ENCODE peak calls at places on chromosomes 11 and 22, in four cellular contexts. P is dorsolateral prefrontal cortex, F is fibroblast of pulmonary artery, O is choroid plexus epithelial cell. N is an unnamed sample.

GRCh38 chr11:57426754-57427691 is at the start of gene SLC43A3:
- DNase-seq in P (no peak), F (peak), O (peak), N (peak)

GRCh38 chr11:73866586-73866996 is 10.1 kb downstream of the COA4 start:
- DNase-seq in P (no peak), F (peak), O (peak), N (peak)

GRCh38 chr11:117930668-117931330 is 1.6 kb upstream of the TMPRSS13 start:
- DNase-seq in P (no peak), F (no peak), O (no peak), N (no peak)

GRCh38 chr11:76215946-76216345 is 9.6 kb upstream of the WNT11 start:
- DNase-seq in P (no peak), F (no peak), O (no peak), N (peak)

GRCh38 chr11:23991140-23991539 is 505.7 kb upstream of the LUZP2 start:
- DNase-seq in P (no peak), F (peak), O (peak), N (no peak)

GRCh38 chr11:45042560-45042959 is 91.9 kb upstream of the TP53I11 start:
- DNase-seq in P (peak), F (no peak), O (no peak), N (peak)

GRCh38 chr11:1869427-1870325 is 16.8 kb downstream of the LSP1 start:
- DNase-seq in P (no peak), F (no peak), O (no peak), N (no peak)

GRCh38 chr11:133038850-133039249 is 493.5 kb downstream of the OPCML start:
- DNase-seq in P (no peak), F (no peak), O (no peak), N (peak)

GRCh38 chr11:88411265-88411664 is 73.7 kb upstream of the CTSC start:
- DNase-seq in P (no peak), F (no peak), O (peak), N (peak)

GRCh38 chr11:83641511-83641910 is 355.3 kb upstream of the CCDC90B start:
- DNase-seq in P (no peak), F (peak), O (no peak), N (no peak)

GRCh38 chr11:123206671-123207421 is 11.8 kb upstream of the CLMP start:
- DNase-seq in P (no peak), F (no peak), O (no peak), N (no peak)

DNA sequence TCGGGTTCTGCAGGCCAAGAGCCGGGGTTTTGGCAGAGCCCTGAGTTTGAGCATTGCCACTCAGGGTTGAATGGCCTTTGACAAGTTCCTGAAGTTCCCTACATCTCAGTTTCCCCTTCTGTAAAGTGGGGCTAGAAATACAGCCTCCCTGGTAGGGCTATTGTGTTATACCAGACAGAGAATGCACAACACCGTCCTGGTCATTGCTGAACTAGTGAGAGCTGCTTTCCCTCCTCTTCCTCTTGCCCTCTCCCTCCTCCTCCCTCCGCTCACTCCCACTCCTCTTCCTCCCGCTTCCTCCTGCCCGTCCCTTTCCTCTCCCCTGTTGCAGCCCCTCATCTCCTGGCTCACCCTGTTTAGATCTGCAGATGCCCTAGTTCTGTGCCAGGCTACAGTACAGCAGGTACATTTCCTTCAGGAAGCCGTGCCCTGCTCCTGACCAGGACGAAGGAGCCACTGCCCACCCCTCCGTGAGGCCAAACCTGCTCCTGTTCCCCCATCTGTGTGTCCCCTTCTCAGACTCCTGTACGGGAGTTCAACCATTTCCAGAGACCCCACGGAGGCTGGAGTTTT is 91.5 kb upstream of the SHANK2 start:
- DNase-seq in P (no peak), F (no peak), O (no peak), N (no peak)
- TF ChIP-seq CTCF in P (no peak), F (no peak), O (no peak), N (no peak)

DNA sequence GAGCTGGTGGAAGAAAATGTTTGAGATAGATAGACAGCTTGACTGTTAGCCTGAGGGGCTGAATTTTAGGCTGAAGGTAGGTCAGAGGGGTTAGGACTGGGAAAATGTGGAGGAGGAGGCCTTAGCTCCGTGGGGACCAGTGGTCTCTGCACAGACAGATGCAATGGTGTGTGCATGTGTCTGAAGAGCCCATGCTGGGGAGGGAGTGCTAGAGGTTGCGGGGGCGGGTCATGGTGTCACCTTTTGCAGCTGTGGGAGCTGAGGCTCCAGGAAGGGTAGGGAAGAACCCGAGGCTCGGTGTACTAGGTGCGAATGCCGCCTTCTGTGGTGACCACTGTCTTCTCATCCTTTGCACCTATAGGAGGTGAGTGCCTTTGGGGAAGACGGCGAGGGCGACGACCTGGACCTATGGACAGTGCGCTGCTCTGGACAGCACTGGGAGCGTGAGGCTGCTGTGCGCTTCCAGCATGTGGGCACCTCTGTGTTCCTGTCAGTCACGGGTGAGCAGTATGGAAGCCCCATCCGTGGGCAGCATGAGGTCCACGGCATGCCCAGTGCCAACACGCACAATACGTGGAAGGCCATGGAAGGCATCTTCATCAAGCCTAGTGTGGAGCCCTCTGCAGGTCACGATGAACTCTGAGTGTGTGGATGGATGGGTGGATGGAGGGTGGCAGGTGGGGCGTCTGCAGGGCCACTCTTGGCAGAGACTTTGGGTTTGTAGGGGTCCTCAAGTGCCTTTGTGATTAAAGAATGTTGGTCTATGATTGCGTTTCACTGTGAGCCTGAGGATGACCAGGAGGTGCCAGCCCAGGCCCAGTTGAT is 1.6 kb downstream of the SDF2L1 start:
- DNase-seq in P (no peak), F (no peak), O (no peak), N (no peak)
- H3K4me3 ChIP-seq in P (no peak), F (peak), O (no peak), N (no peak)

GRCh38 chr11:134071766-134072403 is 3.0 kb downstream of the JAM3 start:
- DNase-seq in P (no peak), F (no peak), O (no peak), N (no peak)
- TF ChIP-seq CTCF in P (no peak), F (no peak), O (no peak), N (no peak)

DNA sequence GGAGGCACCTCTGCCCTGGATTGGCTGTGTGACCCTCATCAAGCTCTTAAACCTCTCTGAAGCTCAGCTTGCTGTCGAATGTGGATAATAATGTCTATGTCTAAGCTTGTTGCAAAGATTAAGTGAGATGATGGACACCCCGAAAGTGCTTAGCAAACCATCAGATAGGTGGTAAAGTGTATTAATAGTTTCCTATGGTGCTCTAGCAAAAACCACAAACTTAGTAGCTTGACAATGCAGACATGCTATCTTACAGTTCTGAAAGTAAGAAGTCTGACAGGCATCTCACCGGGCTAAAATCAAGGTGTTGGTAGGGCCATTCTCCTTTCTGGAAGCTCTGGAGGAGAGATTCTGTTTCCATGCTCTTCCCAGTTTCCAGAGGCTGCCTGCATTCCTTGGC is 106.5 kb upstream of the CSNK2A3 start:
- DNase-seq in P (no peak), F (no peak), O (no peak), N (no peak)
- H3K4me3 ChIP-seq in P (no peak), F (no peak), O (no peak), N (no peak)

GRCh38 chr22:23110190-23110921 is 31.4 kb downstream of the RSPH14 start:
- DNase-seq in P (no peak), F (no peak), O (no peak), N (no peak)

GRCh38 chr22:23109079-23109347 is 32.8 kb downstream of the RSPH14 start:
- DNase-seq in P (no peak), F (no peak), O (no peak), N (no peak)

GRCh38 chr22:23109441-23109978 is 32.3 kb downstream of the RSPH14 start:
- DNase-seq in P (no peak), F (no peak), O (no peak), N (no peak)

GRCh38 chr22:23112472-23113012 is 29.2 kb downstream of the RSPH14 start:
- DNase-seq in P (no peak), F (no peak), O (no peak), N (no peak)

GRCh38 chr22:23110922-23111527 is 30.8 kb downstream of the RSPH14 start:
- DNase-seq in P (no peak), F (no peak), O (no peak), N (peak)
- TF ChIP-seq CTCF in P (no peak), F (no peak), O (no peak), N (no peak)

DNA sequence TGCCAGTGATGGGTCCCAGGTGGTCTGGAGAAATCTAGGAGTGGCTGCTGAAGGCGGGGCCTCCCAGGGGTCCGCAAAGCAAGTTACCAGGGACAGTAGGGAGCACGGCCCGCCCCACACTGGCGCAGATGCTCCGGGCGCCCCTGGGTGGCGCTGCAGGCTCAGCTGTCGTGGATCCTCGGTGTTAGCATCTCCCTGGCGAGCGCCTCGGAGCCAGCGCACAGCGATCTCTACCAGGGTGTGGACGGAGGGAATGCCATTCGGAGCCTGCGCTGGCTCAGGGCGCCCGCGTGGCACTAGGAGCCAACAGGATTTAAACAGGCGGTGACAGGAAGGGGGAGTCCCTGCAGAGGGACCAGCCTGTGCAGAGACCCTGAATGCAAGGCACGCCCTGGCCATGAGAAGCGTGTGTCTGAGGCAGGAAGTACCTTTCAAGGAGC is 20.2 kb downstream of the FADS3 start:
- DNase-seq in P (peak), F (peak), O (peak), N (peak)
- H3K4me3 ChIP-seq in P (peak), F (no peak), O (peak), N (no peak)